ENCODE peak calls at places on chromosome 20, in seven cellular contexts. S, U, N, J, V, X and A are unnamed samples.
A peak's percentile ranks its signal among the peaks of the same experiment; 100 is the strongest.

GRCh38 chr20:56393133-56393472 is 658 bp downstream of the CSTF1 start:
- DNase-seq in S (no peak), U (no peak), N (no peak), J (no peak), V (no peak), X (no peak), A (no peak)

GRCh38 chr20:53284141-53285055 is 309.2 kb downstream of the ZNF217 start:
- DNase-seq in S (no peak), U (no peak), N (no peak), J (no peak), V (no peak), X (no peak), A (no peak)

GRCh38 chr20:53070714-53071392 is 98.7 kb downstream of the TSHZ2 start:
- DNase-seq in S (no peak), U (no peak), N (no peak), J (no peak), V (no peak), X (no peak), A (no peak)

GRCh38 chr20:46004187-46004586 is 4.5 kb upstream of the MMP9 start:
- DNase-seq in S (no peak), U (no peak), N (no peak), J (no peak), V (no peak), X (no peak), A (no peak)

GRCh38 chr20:9800406-9800805 is 38.5 kb downstream of the PAK5 start:
- DNase-seq in S (no peak), U (no peak), N (no peak), J (no peak), V (no peak), X (no peak), A (no peak)

GRCh38 chr20:24360531-24360930 is 108.9 kb upstream of the SYNDIG1 start:
- DNase-seq in S (no peak), U (no peak), N (no peak), J (no peak), V (no peak), X (no peak), A (no peak)

GRCh38 chr20:57426156-57426769 is 35.1 kb downstream of the RBM38 start:
- DNase-seq in S (no peak), U (no peak), N (no peak), J (no peak), V (no peak), X (no peak), A (no peak)

GRCh38 chr20:10379761-10380160 is 54.3 kb downstream of the MKKS start:
- DNase-seq in S (no peak), U (no peak), N (no peak), J (no peak), V (no peak), X (no peak), A (no peak)

GRCh38 chr20:3890999-3891929 is 2.1 kb downstream of the PANK2 start:
- DNase-seq in S (no peak), U (no peak), N (no peak), J (no peak), V (no peak), X (no peak), A (no peak)

GRCh38 chr20:34473262-34473883 is 42.8 kb upstream of the DYNLRB1 start:
- DNase-seq in S (no peak), U (no peak), N (no peak), J (peak; percentile 38), V (peak; percentile 45), X (peak; percentile 21), A (no peak)

GRCh38 chr20:39245685-39246311 is 283.7 kb downstream of the DHX35 start:
- DNase-seq in S (no peak), U (no peak), N (no peak), J (no peak), V (no peak), X (no peak), A (no peak)

GRCh38 chr20:62684986-62685385 is 23.6 kb upstream of the NTSR1 start:
- DNase-seq in S (no peak), U (no peak), N (no peak), J (no peak), V (no peak), X (no peak), A (no peak)

GRCh38 chr20:61030130-61030529 is 221.9 kb upstream of the CDH4 start:
- DNase-seq in S (no peak), U (no peak), N (no peak), J (no peak), V (no peak), X (no peak), A (no peak)
- TF ChIP-seq CTCF in S (no peak), U (no peak), N (no peak), J (no peak), V (no peak), X (no peak), A (no peak)

GRCh38 chr20:1266167-1266973 is at the start of gene SNPH:
- DNase-seq in S (peak; percentile 16), U (peak; percentile 93), N (no peak), J (peak; percentile 70), V (peak; percentile 81), X (peak; percentile 58), A (peak; percentile 38)
- TF ChIP-seq CTCF in S (peak; percentile 0), U (no peak), N (no peak), J (no peak), V (no peak), X (no peak), A (no peak)

GRCh38 chr20:32237419-32237818 is 29.7 kb downstream of the POFUT1 start:
- DNase-seq in S (no peak), U (no peak), N (no peak), J (no peak), V (no peak), X (no peak), A (no peak)

GRCh38 chr20:32241807-32242206 is 34.1 kb downstream of the POFUT1 start:
- DNase-seq in S (no peak), U (no peak), N (no peak), J (no peak), V (no peak), X (no peak), A (no peak)

GRCh38 chr20:32236819-32237218 is 29.1 kb downstream of the POFUT1 start:
- DNase-seq in S (no peak), U (no peak), N (no peak), J (no peak), V (no peak), X (no peak), A (no peak)

GRCh38 chr20:32238483-32239425 is 31.1 kb downstream of the POFUT1 start:
- DNase-seq in S (no peak), U (no peak), N (no peak), J (no peak), V (no peak), X (no peak), A (no peak)

DNA sequence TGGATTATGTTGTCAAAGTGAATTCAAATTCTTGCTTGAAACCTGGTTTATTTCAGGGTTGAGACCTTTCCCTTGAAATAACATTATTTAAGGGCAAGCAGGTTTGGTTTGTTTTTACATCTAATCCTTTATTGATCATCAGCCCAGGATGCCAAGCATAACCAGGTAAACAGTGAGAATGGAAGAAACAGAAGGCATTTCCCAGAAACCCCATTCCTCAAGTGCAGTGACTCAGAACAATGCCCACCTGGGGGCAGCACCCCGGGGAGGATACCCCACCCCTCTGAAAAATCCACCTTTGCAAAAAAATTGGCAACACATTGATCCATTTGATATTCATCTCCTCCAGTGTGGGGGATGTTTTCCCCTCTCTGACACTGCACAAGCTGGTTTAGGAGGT is 32.5 kb downstream of the POFUT1 start:
- DNase-seq in S (no peak), U (no peak), N (no peak), J (no peak), V (no peak), X (no peak), A (no peak)
- TF ChIP-seq CTCF in S (no peak), U (no peak), N (no peak), J (no peak), V (no peak), X (no peak), A (no peak)

GRCh38 chr20:50278684-50279531 is 88.3 kb downstream of the CEBPB start:
- DNase-seq in S (no peak), U (peak; percentile 91), N (no peak), J (peak; percentile 49), V (peak; percentile 82), X (peak; percentile 42), A (no peak)
- TF ChIP-seq CTCF in S (peak; percentile 50), U (no peak), N (peak; percentile 45), J (peak; percentile 49), V (peak; percentile 52), X (peak; percentile 53), A (no peak)

DNA sequence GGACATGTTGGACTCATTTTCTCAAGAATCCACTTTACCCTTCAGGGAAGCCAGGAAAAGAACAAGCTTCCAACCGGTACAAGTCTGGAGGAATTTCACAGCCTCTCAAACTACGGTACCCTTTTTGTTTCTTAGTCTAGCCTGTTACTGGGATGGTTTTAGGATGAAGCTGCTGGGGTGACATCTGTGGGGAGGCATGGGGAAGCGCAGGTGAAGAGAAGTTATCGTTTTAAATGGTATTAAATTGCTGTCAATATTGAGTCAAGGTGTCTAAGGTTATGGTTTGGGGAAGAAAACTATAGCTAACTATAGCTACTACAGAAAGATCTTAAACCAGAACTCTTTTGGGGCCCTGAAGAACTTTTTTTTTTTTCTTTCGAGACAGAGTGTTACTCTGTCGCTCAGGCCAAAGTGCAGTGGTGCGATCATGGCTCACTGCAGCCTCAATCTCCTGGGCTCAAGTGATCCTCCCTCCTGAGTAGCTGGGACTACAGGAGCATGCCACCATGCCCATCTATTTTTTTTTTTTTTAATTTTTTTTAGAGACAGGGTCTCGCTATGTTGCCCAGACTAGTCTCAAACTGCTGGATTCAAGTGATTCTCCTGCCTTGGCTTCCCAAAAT is 128.7 kb downstream of the RIN2 start:
- DNase-seq in S (no peak), U (no peak), N (no peak), J (no peak), V (peak; percentile 50), X (no peak), A (no peak)
- TF ChIP-seq CTCF in S (peak; percentile 18), U (no peak), N (no peak), J (peak; percentile 29), V (peak; percentile 17), X (no peak), A (no peak)

DNA sequence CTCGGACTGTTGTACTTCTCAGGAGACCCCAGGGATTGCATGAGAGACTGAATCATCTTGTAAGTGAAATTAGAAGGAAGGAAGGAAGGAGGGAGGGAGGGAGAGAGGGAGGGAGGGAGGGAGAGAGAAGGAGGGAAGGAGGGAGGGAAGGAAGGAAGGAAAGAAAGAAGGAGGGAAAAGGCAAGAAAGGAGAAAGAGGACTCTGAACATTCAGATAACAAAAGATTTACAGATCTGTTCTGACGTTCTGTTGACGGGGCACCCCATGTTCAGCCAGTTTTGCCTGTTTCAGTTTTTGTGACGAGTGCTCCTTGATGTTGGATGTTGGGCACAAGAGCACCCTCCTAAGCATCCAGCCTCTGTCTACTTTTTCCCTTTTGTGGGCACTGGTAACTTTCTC is 498.6 kb downstream of the PREX1 start:
- DNase-seq in S (no peak), U (no peak), N (no peak), J (no peak), V (no peak), X (no peak), A (no peak)
- TF ChIP-seq CTCF in S (no peak), U (no peak), N (no peak), J (no peak), V (no peak), X (no peak), A (no peak)